ENCODE peak calls at places on chromosomes 5 and 9, in nine cellular contexts. L is tibial artery, O is cardiac muscle cell, A is HCT116, H is heart right ventricle, F is uterus, Z is SJCRH30, N is thoracic aorta, P is PC-3. Q is an unnamed sample. For H3K4me1, the result is how much of the 10 kb centered on the place peaks cover.

GRCh38 chr9:127796899-127797370 is 5.7 kb upstream of the FPGS start:
- DNase-seq in L (no peak), O (no peak), A (no peak), H (no peak), F (no peak), Z (no peak), N (no peak), P (peak), Q (no peak)

GRCh38 chr5:122151640-122152039 is 22.3 kb downstream of the ZNF474 start:
- DNase-seq in L (no peak), O (peak), A (no peak), H (no peak), F (no peak), Z (no peak), N (no peak), P (peak), Q (no peak)

GRCh38 chr9:34580358-34580757 is 9.2 kb downstream of the CNTFR start:
- DNase-seq in L (no peak), O (no peak), A (no peak), H (no peak), F (no peak), Z (no peak), N (no peak), P (no peak), Q (no peak)

GRCh38 chr9:35616681-35617459 is 1.3 kb downstream of the CD72 start:
- DNase-seq in L (peak), O (peak), A (no peak), H (peak), F (peak), Z (no peak), N (no peak), P (no peak), Q (peak)

GRCh38 chr9:93813687-93814560 is 141.2 kb downstream of the BARX1 start:
- DNase-seq in L (no peak), O (no peak), A (no peak), H (no peak), F (no peak), Z (peak), N (no peak), P (no peak), Q (no peak)

GRCh38 chr9:124574944-124575343 is 67.7 kb upstream of the NR5A1 start:
- DNase-seq in L (no peak), O (no peak), A (peak), H (no peak), F (no peak), Z (no peak), N (no peak), P (peak), Q (no peak)

GRCh38 chr9:135282001-135282731 is 194.7 kb downstream of the OLFM1 start:
- DNase-seq in L (no peak), O (peak), A (peak), H (peak), F (peak), Z (peak), N (no peak), P (peak), Q (peak)

GRCh38 chr5:135030691-135031145 is 3.3 kb downstream of the PITX1 start:
- DNase-seq in L (no peak), O (no peak), A (no peak), H (no peak), F (no peak), Z (no peak), N (no peak), P (no peak), Q (no peak)

GRCh38 chr9:124399323-124399962 is 15.8 kb downstream of the PSMB7 start:
- DNase-seq in L (peak), O (peak), A (no peak), H (peak), F (peak), Z (peak), N (no peak), P (no peak), Q (no peak)

GRCh38 chr9:69719368-69719767 is 40.4 kb downstream of the PTAR1 start:
- DNase-seq in L (no peak), O (peak), A (no peak), H (no peak), F (no peak), Z (no peak), N (no peak), P (no peak), Q (no peak)

GRCh38 chr9:79053613-79054012 is 518.2 kb upstream of the TLE4 start:
- DNase-seq in L (no peak), O (no peak), A (no peak), H (no peak), F (no peak), Z (no peak), N (no peak), P (peak), Q (no peak)

GRCh38 chr5:110371011-110371724 is 355.3 kb downstream of the TMEM232 start:
- DNase-seq in L (no peak), O (no peak), A (no peak), H (no peak), F (no peak), Z (no peak), N (no peak), P (no peak), Q (no peak)

GRCh38 chr5:159975462-159976019 is 33.4 kb upstream of the TTC1 start:
- DNase-seq in L (peak), O (peak), A (peak), H (peak), F (no peak), Z (peak), N (no peak), P (peak), Q (no peak)

GRCh38 chr5:149959406-149960236 is 937 bp upstream of the SLC26A2 start:
- DNase-seq in L (no peak), O (peak), A (peak), H (no peak), F (no peak), Z (peak), N (no peak), P (peak), Q (no peak)

GRCh38 chr9:3370715-3371114 is 155.1 kb downstream of the RFX3 start:
- DNase-seq in L (no peak), O (no peak), A (no peak), H (no peak), F (no peak), Z (no peak), N (no peak), P (no peak), Q (no peak)

GRCh38 chr9:30800421-30800820 is 1584.0 kb upstream of the ACO1 start:
- DNase-seq in L (peak), O (no peak), A (no peak), H (no peak), F (peak), Z (no peak), N (no peak), P (no peak), Q (no peak)

GRCh38 chr9:30799527-30800101 is 1584.8 kb upstream of the ACO1 start:
- DNase-seq in L (no peak), O (no peak), A (no peak), H (no peak), F (no peak), Z (no peak), N (no peak), P (no peak), Q (no peak)

DNA sequence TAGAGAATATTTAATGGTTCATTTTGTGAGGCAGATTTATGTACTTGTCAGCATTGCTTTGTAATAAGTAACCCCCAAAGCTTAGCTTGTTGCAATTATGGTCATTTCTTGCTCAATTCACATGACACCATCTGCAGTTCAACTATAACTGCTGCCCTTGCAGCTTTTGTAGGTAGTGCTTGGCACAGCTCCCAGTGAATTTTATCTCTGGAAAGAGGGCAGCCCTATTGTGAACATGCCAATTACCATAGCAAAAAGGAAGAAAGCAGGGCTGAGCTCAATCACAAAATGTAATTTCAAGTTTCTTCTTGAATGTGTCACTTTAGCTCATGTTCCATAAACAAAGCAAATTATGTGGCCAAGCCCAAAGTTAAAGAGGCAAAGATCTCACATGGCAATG is 1587.6 kb upstream of the ACO1 start:
- DNase-seq in L (no peak), O (no peak), A (no peak), H (no peak), F (no peak), Z (no peak), N (no peak), P (no peak), Q (no peak)
- H3K4me3 ChIP-seq in L (no peak), O (no peak), A (no peak), H (no peak), F (no peak), Z (no peak), N (no peak), P (no peak), Q (no peak)

GRCh38 chr5:173010547-173011464 is 27.2 kb downstream of the ATP6V0E1 start:
- DNase-seq in L (peak), O (peak), A (no peak), H (peak), F (no peak), Z (no peak), N (no peak), P (no peak), Q (no peak)
- H3K27ac ChIP-seq in L (no peak), O (peak), A (no peak), H (peak), F (no peak), Z (no peak), N (no peak), P (no peak), Q (peak)

DNA sequence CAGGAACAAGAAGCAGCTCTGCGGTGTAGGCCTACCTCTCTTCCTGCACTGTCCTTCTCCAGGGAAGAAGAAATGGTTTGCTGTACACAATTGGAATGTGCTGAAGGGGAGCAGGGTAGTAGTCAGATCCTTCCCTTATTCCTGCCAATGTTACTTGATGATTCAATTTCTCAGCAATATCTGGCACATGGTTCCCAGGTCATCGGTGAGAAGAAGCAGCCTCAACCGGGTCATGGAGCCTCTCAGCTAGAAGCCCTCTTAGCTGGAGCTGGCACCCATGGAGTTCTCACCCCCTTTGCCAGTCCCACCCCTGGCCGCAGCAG is 36.9 kb downstream of the ACTBL2 start:
- DNase-seq in L (no peak), O (no peak), A (no peak), H (no peak), F (no peak), Z (no peak), N (no peak), P (no peak), Q (no peak)
- H3K4me1 ChIP-seq in L (under half), O (under half), A (under half), H (under half), F (under half), Z (under half), N (half or more), P (under half), Q (under half)

GRCh38 chr5:132205385-132206125 is 22.1 kb downstream of the P4HA2 start:
- DNase-seq in L (no peak), O (peak), A (no peak), H (no peak), F (no peak), Z (peak), N (no peak), P (no peak), Q (no peak)
- H3K4me3 ChIP-seq in L (no peak), O (no peak), A (no peak), H (no peak), F (no peak), Z (peak), N (no peak), P (no peak), Q (no peak)

DNA sequence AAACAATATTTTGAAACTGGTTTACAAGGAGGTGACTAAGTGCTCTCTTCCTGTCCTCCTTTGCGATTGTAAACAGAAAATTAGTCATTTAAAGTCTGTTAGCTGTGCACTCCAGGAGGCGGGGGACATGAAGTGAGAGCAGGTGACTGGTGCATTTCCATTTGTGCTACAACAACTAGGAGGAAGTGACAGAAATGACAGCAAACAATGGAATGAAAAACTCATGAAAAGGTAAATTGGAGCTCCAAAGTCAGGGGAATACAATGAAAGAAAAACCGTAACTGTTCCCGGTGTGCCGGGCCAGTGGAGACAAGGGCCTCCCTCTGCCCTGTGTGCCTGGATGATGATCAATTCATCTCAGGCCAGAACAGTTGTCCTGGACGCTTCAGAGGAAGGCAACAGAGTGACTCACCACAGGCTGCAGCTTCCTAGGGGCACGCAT is 439.9 kb downstream of the GADD45G start:
- DNase-seq in L (no peak), O (no peak), A (peak), H (no peak), F (no peak), Z (peak), N (no peak), P (peak), Q (no peak)
- H3K27ac ChIP-seq in L (no peak), O (no peak), A (no peak), H (no peak), F (no peak), Z (no peak), N (no peak), P (peak), Q (no peak)

DNA sequence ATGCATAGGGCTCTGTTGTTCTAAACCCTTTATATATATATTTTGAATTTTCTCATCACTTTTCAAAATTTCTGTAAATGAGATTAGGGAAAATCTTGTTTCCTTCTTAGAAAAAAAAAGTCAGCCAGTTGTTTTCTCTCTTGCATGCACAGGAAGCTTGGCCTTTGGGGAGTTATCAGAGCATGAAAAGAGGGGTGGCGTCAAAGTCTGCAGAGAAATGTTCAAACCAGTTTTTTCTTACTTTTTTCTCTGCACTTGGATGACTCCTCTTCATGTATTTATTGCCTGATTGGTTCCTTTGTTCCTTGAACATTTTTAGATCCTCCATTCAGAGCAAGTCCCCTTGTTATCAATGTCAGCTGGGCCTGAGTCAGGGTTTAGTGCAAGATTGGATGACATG is 392.5 kb upstream of the BRINP1 start:
- DNase-seq in L (no peak), O (no peak), A (no peak), H (no peak), F (no peak), Z (no peak), N (no peak), P (no peak), Q (no peak)
- H3K4me1 ChIP-seq in L (under half), O (under half), A (under half), H (under half), F (under half), Z (under half), N (under half), P (under half), Q (under half)

GRCh38 chr5:88691945-88692868 is 190.8 kb downstream of the MEF2C start:
- DNase-seq in L (no peak), O (no peak), A (no peak), H (no peak), F (no peak), Z (no peak), N (no peak), P (peak), Q (no peak)
- H3K4me3 ChIP-seq in L (peak), O (no peak), A (no peak), H (no peak), F (no peak), Z (no peak), N (peak), P (peak), Q (no peak)

DNA sequence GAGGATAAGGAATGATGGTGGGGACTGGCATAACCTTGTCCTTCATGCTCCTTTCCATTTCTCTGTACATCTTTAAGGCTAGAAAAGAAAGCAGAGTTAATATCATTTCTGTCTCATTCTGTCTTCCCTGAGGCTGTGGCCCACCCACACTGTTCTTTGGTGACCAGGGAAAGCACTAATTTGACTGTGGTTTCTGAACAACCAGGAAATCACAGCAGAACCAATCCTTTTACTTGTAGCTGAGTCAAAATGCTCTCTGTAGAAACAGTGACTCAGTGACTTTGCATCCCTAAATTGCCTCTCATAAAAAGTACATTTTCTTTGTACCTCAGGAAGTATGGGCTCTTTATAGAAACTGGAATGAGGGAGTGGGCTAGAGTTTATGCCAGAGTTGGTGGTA is 28.1 kb downstream of the IL33 start:
- DNase-seq in L (no peak), O (no peak), A (no peak), H (no peak), F (no peak), Z (peak), N (no peak), P (peak), Q (no peak)
- H3K27ac ChIP-seq in L (no peak), O (no peak), A (no peak), H (no peak), F (no peak), Z (no peak), N (no peak), P (peak), Q (no peak)

GRCh38 chr5:61330879-61331406 is 1.1 kb upstream of the ZSWIM6 start:
- DNase-seq in L (peak), O (peak), A (no peak), H (peak), F (peak), Z (peak), N (no peak), P (peak), Q (peak)
- H3K4me1 ChIP-seq in L (under half), O (under half), A (under half), H (under half), F (under half), Z (under half), N (under half), P (under half), Q (under half)

GRCh38 chr5:168822248-168822744 is 243.1 kb upstream of the PANK3 start:
- DNase-seq in L (no peak), O (no peak), A (no peak), H (no peak), F (no peak), Z (no peak), N (no peak), P (no peak), Q (no peak)

GRCh38 chr5:168822745-168823281 is 243.6 kb upstream of the PANK3 start:
- DNase-seq in L (peak), O (peak), A (no peak), H (no peak), F (no peak), Z (no peak), N (peak), P (peak), Q (no peak)

GRCh38 chr5:168818586-168818985 is 239.4 kb upstream of the PANK3 start:
- DNase-seq in L (no peak), O (no peak), A (no peak), H (peak), F (no peak), Z (no peak), N (no peak), P (no peak), Q (no peak)

GRCh38 chr5:168819004-168819626 is 239.9 kb upstream of the PANK3 start:
- DNase-seq in L (no peak), O (no peak), A (no peak), H (no peak), F (no peak), Z (no peak), N (no peak), P (no peak), Q (no peak)

GRCh38 chr5:168820776-168821302 is 241.7 kb upstream of the PANK3 start:
- DNase-seq in L (no peak), O (no peak), A (no peak), H (no peak), F (no peak), Z (no peak), N (no peak), P (no peak), Q (no peak)
- H3K4me3 ChIP-seq in L (no peak), O (no peak), A (no peak), H (no peak), F (no peak), Z (no peak), N (no peak), P (no peak), Q (no peak)